ENCODE peak calls at places on chromosomes 12 and 14, in ten cellular contexts. V is sigmoid colon; B is astrocyte of the spinal cord; J is aorta; P is CD8-positive, alpha-beta memory T cell; Z is hepatocyte; A is OCI-LY7; Y is uterus; D is neural progenitor cell; R is ovary. U is an unnamed sample.

GRCh38 chr12:68905731-68906130 is 27.2 kb downstream of the CPM start:
- DNase-seq in V (no peak), B (no peak), J (no peak), P (no peak), Z (no peak), A (no peak), Y (no peak), D (no peak), R (no peak), U (no peak)

GRCh38 chr12:93805736-93806141 is 128.6 kb downstream of the CRADD start:
- DNase-seq in V (no peak), B (peak), J (no peak), P (no peak), Z (no peak), A (no peak), Y (no peak), D (no peak), R (no peak), U (no peak)

GRCh38 chr14:37508500-37508899 is 86.5 kb downstream of the FOXA1 start:
- DNase-seq in V (no peak), B (no peak), J (no peak), P (no peak), Z (no peak), A (no peak), Y (no peak), D (no peak), R (no peak), U (no peak)

GRCh38 chr12:10211975-10212622 is 578 bp upstream of the GABARAPL1 start:
- DNase-seq in V (peak), B (peak), J (peak), P (peak), Z (peak), A (peak), Y (peak), D (peak), R (peak), U (peak)

GRCh38 chr14:84254205-84254788 is 1275.6 kb upstream of the FLRT2 start:
- DNase-seq in V (no peak), B (no peak), J (no peak), P (no peak), Z (peak), A (no peak), Y (no peak), D (peak), R (no peak), U (no peak)

GRCh38 chr14:29144598-29144997 is 378.0 kb downstream of the FOXG1 start:
- DNase-seq in V (no peak), B (peak), J (no peak), P (no peak), Z (no peak), A (no peak), Y (no peak), D (no peak), R (no peak), U (no peak)

GRCh38 chr14:68607852-68608232 is 185.0 kb downstream of the ZFP36L1 start:
- DNase-seq in V (no peak), B (no peak), J (no peak), P (no peak), Z (no peak), A (no peak), Y (peak), D (no peak), R (no peak), U (peak)

GRCh38 chr12:63821781-63822251 is 22.7 kb upstream of the SRGAP1 start:
- DNase-seq in V (peak), B (peak), J (no peak), P (no peak), Z (no peak), A (no peak), Y (peak), D (no peak), R (peak), U (no peak)

GRCh38 chr12:57613427-57614109 is 2.3 kb downstream of the ARHGEF25 start:
- DNase-seq in V (peak), B (no peak), J (no peak), P (no peak), Z (no peak), A (no peak), Y (no peak), D (no peak), R (no peak), U (peak)

GRCh38 chr12:24034160-24034559 is 84.7 kb upstream of the SOX5 start:
- DNase-seq in V (no peak), B (peak), J (no peak), P (no peak), Z (no peak), A (no peak), Y (no peak), D (peak), R (no peak), U (no peak)

GRCh38 chr12:29882771-29883315 is 99.1 kb upstream of the TMTC1 start:
- DNase-seq in V (no peak), B (no peak), J (no peak), P (no peak), Z (no peak), A (no peak), Y (no peak), D (no peak), R (no peak), U (no peak)

GRCh38 chr12:14138495-14138894 is 157.1 kb upstream of the GRIN2B start:
- DNase-seq in V (no peak), B (no peak), J (no peak), P (no peak), Z (peak), A (peak), Y (no peak), D (peak), R (no peak), U (no peak)

GRCh38 chr12:64390275-64390851 is at the start of gene C12orf56:
- DNase-seq in V (no peak), B (no peak), J (no peak), P (no peak), Z (peak), A (no peak), Y (no peak), D (peak), R (no peak), U (no peak)

GRCh38 chr14:52609445-52610044 is 56.9 kb downstream of the GPR137C start:
- DNase-seq in V (no peak), B (no peak), J (no peak), P (no peak), Z (no peak), A (no peak), Y (no peak), D (peak), R (no peak), U (no peak)

GRCh38 chr14:98909251-98909944 is 362.6 kb downstream of the BCL11B start:
- DNase-seq in V (no peak), B (peak), J (no peak), P (peak), Z (no peak), A (no peak), Y (no peak), D (no peak), R (no peak), U (no peak)

GRCh38 chr12:54306925-54307731 is 6.3 kb upstream of the NFE2 start:
- DNase-seq in V (peak), B (no peak), J (peak), P (no peak), Z (peak), A (no peak), Y (peak), D (no peak), R (no peak), U (peak)

GRCh38 chr14:95319312-95320075 is at the start of gene CLMN:
- DNase-seq in V (no peak), B (no peak), J (peak), P (peak), Z (peak), A (peak), Y (peak), D (peak), R (peak), U (no peak)

GRCh38 chr14:95318870-95319311 is 817 bp downstream of the CLMN start:
- DNase-seq in V (no peak), B (no peak), J (no peak), P (no peak), Z (no peak), A (no peak), Y (no peak), D (no peak), R (peak), U (no peak)

GRCh38 chr14:95318399-95318834 is 1.3 kb downstream of the CLMN start:
- DNase-seq in V (no peak), B (no peak), J (no peak), P (no peak), Z (peak), A (peak), Y (no peak), D (no peak), R (no peak), U (no peak)

GRCh38 chr14:95316826-95317225 is 2.9 kb downstream of the CLMN start:
- DNase-seq in V (no peak), B (no peak), J (no peak), P (no peak), Z (no peak), A (no peak), Y (no peak), D (peak), R (no peak), U (no peak)

DNA sequence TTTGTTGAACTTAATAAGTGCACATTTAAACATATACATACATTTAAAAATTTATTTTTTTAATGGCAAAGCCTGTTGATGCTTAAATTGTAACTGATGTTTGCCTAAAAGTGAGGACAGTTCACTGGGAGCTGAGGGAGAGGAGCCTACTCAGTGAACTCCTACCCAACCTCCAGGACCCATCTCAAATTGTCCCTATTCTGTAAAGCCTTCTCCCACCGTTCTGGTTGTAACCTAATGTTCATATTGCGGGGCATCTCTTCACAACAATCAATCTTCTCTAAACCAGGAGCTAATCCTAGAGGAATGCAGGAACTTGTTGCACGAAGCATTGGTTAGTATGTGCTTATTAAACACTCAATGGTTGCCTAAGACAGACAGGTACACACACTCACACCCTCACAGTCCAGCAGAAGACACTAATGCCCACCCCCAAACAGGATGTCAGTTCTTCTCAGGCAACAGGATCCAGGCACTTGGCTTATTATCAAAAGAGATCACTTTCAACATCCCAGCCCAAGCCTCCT is 1.8 kb downstream of the CLMN start:
- DNase-seq in V (no peak), B (no peak), J (no peak), P (no peak), Z (no peak), A (no peak), Y (no peak), D (no peak), R (no peak), U (no peak)
- H3K4me3 ChIP-seq in V (no peak), B (no peak), J (no peak), P (no peak), Z (no peak), A (no peak), Y (no peak), D (no peak), R (no peak), U (peak)

DNA sequence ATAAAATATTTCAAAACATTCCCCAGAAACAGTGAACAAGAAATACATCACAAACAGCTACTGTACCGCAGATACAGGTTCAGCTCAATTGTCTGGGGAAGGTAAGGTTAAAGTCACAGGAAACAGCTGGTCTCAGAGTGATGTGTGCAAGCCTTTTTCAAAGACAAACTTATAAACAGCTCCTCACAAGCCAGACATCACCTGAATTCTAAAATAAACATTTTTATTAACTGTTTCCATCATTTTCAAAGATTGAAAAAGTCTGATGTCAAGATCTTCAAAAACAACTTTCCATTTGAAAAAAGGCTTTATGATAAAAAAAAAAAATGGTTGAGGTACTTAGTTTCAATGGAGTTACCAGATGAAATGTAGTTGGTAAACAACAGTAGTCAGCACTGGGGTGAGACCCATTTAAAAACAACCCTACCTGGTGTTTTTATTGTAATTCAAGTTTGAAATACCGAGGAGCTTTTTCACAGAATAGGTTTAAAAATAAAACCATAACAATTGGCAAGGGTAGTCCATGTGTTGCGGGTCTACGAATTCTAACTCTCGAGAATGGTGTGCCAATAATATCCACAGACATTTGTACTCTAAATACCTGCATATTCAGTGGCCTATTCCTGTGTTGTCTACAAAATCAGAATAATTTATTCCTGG is 3.9 kb downstream of the BTG1 start:
- DNase-seq in V (no peak), B (no peak), J (no peak), P (peak), Z (no peak), A (peak), Y (no peak), D (no peak), R (no peak), U (no peak)
- H3K4me3 ChIP-seq in V (peak), B (peak), J (peak), P (peak), Z (peak), A (peak), Y (peak), D (peak), R (peak), U (peak)

DNA sequence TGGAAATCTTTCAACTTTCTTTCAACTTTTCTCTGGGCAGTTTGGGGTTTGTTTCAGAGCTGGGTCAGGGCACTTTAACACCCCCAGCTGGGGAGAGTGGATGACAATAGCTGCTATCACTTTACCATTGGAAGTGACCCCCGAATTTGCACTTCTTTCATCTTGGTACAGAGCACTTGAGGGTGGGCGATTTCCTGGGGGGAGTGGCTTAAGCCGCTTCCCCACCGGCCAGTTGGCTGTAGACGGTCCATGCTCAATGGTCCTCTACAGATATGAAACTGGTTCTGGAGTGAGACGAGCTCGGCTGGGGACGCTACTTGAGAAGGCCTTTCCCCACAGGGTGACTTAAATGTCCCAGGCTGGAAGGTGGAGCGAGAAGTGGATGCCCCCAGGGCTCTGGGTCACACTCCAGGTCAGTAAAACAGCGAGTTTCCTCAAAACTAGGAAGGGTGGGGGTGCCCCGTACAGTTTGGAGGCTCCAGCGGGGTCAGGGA is at the start of gene VRTN:
- DNase-seq in V (peak), B (no peak), J (no peak), P (no peak), Z (no peak), A (no peak), Y (no peak), D (no peak), R (no peak), U (no peak)
- H3K4me3 ChIP-seq in V (no peak), B (no peak), J (no peak), P (no peak), Z (no peak), A (no peak), Y (no peak), D (peak), R (no peak), U (no peak)

DNA sequence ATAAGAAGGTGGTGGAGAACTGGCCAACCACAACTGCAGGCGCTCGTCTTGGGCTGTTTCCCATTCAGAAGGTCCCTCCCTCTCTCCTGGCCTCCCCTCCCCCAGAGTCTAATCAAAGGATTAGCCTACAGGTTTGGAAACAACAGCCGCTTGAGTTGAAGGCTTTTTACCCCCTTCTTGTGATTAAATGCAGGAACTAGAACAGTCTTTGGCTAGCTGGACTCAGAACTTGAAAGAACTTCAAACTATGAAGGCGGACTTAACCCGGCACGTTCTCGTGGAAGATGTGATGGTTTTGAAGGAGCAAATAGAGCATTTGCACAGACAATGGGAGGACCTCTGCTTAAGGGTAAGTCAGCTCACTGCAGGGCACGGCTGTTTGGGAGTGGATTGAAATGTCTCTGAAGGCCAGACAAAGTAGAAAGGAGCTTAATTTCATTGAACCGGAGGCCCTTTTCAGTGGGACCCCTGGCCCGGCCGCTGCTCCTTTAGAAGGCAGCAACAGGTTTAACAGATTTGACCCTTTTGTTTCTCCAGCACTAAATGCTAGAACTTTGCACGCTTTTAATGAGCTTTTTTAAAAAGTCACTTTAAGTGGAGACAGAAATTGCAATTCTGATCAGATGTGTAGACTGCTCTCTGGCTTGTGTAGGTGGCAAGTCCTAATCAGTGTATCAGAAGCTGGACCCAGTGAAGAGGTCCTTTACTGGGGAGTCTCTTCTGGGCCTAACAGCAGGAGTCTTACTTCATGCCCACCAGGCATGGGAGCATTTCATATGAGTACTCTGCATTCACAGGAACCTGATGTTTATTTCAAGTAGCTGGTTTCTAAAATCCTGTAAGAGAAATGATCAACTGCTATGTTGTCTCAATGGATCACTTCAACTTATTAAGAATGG is 107.7 kb downstream of the ESR2 start:
- DNase-seq in V (no peak), B (no peak), J (no peak), P (no peak), Z (no peak), A (no peak), Y (no peak), D (peak), R (no peak), U (no peak)
- H3K4me3 ChIP-seq in V (no peak), B (no peak), J (no peak), P (no peak), Z (no peak), A (no peak), Y (peak), D (peak), R (no peak), U (no peak)

GRCh38 chr12:92472198-92472597 is 230.6 kb upstream of the PLEKHG7 start:
- DNase-seq in V (no peak), B (peak), J (no peak), P (no peak), Z (no peak), A (no peak), Y (no peak), D (no peak), R (no peak), U (no peak)
- H3K4me3 ChIP-seq in V (no peak), B (no peak), J (no peak), P (no peak), Z (no peak), A (peak), Y (no peak), D (no peak), R (no peak), U (no peak)

DNA sequence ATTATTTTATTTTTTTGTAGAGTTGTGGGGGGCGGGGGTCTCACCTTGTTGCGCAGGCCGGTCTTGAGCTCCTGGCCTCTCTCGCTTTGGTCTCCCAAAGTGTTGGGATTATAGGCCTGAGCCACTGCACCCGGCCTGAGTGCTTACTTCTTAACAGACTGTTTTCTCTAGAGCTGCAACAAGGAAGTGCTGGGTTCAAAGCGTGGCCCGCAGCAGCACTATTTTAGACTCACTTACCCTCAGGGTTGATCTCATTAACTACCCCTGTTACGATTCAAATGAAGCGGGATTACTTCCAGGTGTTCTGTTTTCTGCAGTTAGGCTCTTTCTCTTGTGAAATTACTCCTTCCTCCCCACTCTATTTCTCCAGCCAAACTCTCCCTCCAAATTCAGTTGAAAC is 8.7 kb downstream of the A2ML1 start:
- DNase-seq in V (no peak), B (no peak), J (no peak), P (no peak), Z (no peak), A (peak), Y (no peak), D (no peak), R (no peak), U (no peak)
- H3K4me3 ChIP-seq in V (no peak), B (no peak), J (no peak), P (no peak), Z (no peak), A (peak), Y (no peak), D (no peak), R (no peak), U (no peak)

GRCh38 chr12:103833095-103833777 is 7.8 kb downstream of the NT5DC3 start:
- DNase-seq in V (no peak), B (no peak), J (no peak), P (no peak), Z (no peak), A (no peak), Y (no peak), D (no peak), R (no peak), U (no peak)
- H3K4me3 ChIP-seq in V (peak), B (no peak), J (no peak), P (no peak), Z (no peak), A (no peak), Y (no peak), D (no peak), R (no peak), U (no peak)

U was measured in tibial artery.